ENCODE peak calls at places on chromosomes 12 and 14, in four cellular contexts. B, P, D and A are unnamed samples.

GRCh38 chr14:104731249-104731924 is 7.4 kb downstream of the ADSS1 start:
- DNase-seq in B (no peak), P (no peak), D (no peak), A (no peak)

GRCh38 chr12:51392556-51393237 is 1.5 kb upstream of the GALNT6 start:
- DNase-seq in B (no peak), P (no peak), D (no peak), A (no peak)

GRCh38 chr14:69972755-69973154 is 93.5 kb downstream of the SMOC1 start:
- DNase-seq in B (no peak), P (no peak), D (no peak), A (no peak)

GRCh38 chr14:51912112-51912786 is 51.8 kb downstream of the GNG2 start:
- DNase-seq in B (no peak), P (no peak), D (no peak), A (no peak)

GRCh38 chr14:104966261-104967143 is 11.7 kb downstream of the AHNAK2 start:
- DNase-seq in B (no peak), P (no peak), D (no peak), A (no peak)

GRCh38 chr12:32895688-32896437 is 714 bp downstream of the PKP2 start:
- DNase-seq in B (no peak), P (no peak), D (no peak), A (peak; percentile 47)

GRCh38 chr12:118763239-118763638 is 218.1 kb upstream of the SRRM4 start:
- DNase-seq in B (no peak), P (no peak), D (no peak), A (no peak)

GRCh38 chr12:64609543-64610091 is 678 bp upstream of the RASSF3 start:
- DNase-seq in B (no peak), P (no peak), D (no peak), A (no peak)

GRCh38 chr14:54786816-54787215 is 115.8 kb downstream of the GCH1 start:
- DNase-seq in B (no peak), P (no peak), D (no peak), A (no peak)

GRCh38 chr12:7989827-7990491 is 42.6 kb upstream of the FOXJ2 start:
- DNase-seq in B (peak; percentile 41), P (no peak), D (peak; percentile 69), A (peak; percentile 29)

GRCh38 chr12:71090971-71091370 is 66.8 kb downstream of the TSPAN8 start:
- DNase-seq in B (no peak), P (no peak), D (no peak), A (no peak)

GRCh38 chr14:59507063-59507751 is 22.9 kb downstream of the JKAMP start:
- DNase-seq in B (peak; percentile 33), P (peak; percentile 45), D (no peak), A (peak; percentile 49)

GRCh38 chr12:48072266-48072665 is 33.6 kb downstream of the SENP1 start:
- DNase-seq in B (no peak), P (no peak), D (no peak), A (no peak)

GRCh38 chr12:110102255-110102654 is 21.9 kb upstream of the IFT81 start:
- DNase-seq in B (peak; percentile 18), P (peak; percentile 30), D (peak; percentile 25), A (no peak)

GRCh38 chr12:96208801-96209534 is 14.8 kb downstream of the ELK3 start:
- DNase-seq in B (peak; percentile 37), P (no peak), D (no peak), A (no peak)

GRCh38 chr12:70258605-70259403 is 15.6 kb downstream of the CNOT2 start:
- DNase-seq in B (no peak), P (no peak), D (no peak), A (no peak)

GRCh38 chr14:90381011-90381790 is 15.6 kb upstream of the CALM1 start:
- DNase-seq in B (no peak), P (no peak), D (no peak), A (peak; percentile 34)

GRCh38 chr12:54471793-54472192 is 1.6 kb downstream of the GTSF1 start:
- DNase-seq in B (no peak), P (no peak), D (no peak), A (no peak)

GRCh38 chr12:52032431-52032796 is 18.8 kb upstream of the NR4A1 start:
- DNase-seq in B (no peak), P (no peak), D (no peak), A (peak; percentile 78)

GRCh38 chr12:118682656-118683055 is 298.7 kb upstream of the SRRM4 start:
- DNase-seq in B (no peak), P (no peak), D (no peak), A (no peak)

GRCh38 chr14:51242545-51243490 is 2.8 kb downstream of the TMX1 start:
- DNase-seq in B (no peak), P (no peak), D (no peak), A (no peak)

GRCh38 chr12:110934093-110934852 is 13.9 kb upstream of the MYL2 start:
- DNase-seq in B (no peak), P (no peak), D (no peak), A (no peak)

GRCh38 chr12:58847876-58848600 is 72.3 kb downstream of the LRIG3 start:
- DNase-seq in B (no peak), P (peak; percentile 58), D (no peak), A (no peak)

GRCh38 chr12:124732275-124733075 is 131.2 kb downstream of the SCARB1 start:
- DNase-seq in B (no peak), P (no peak), D (no peak), A (no peak)